ENCODE peak calls at places on chromosomes 5 and 9, in seven cellular contexts. W is IMR-90, H is H9, T is trophoblast cell, M is mesenchymal stem cell, E is mesendoderm, I is H1. Z is an unnamed sample.

GRCh38 chr5:179228341-179229121 is 116.7 kb downstream of the ADAMTS2 start:
- DNase-seq in W (no peak), H (peak; percentile 51), T (no peak), M (no peak), E (no peak), I (no peak), Z (no peak)

GRCh38 chr9:86041331-86041741 is 58.0 kb downstream of the GOLM1 start:
- DNase-seq in W (peak; percentile 61), H (no peak), T (no peak), M (peak; percentile 67), E (no peak), I (no peak), Z (no peak)

GRCh38 chr5:161545701-161546462 is 643 bp downstream of the GABRB2 start:
- DNase-seq in W (no peak), H (no peak), T (no peak), M (no peak), E (peak; percentile 18), I (no peak), Z (peak; percentile 6)

GRCh38 chr5:142143878-142144277 is 35.3 kb downstream of the NDFIP1 start:
- DNase-seq in W (peak; percentile 58), H (no peak), T (no peak), M (peak; percentile 63), E (peak; percentile 37), I (no peak), Z (no peak)

GRCh38 chr9:81534138-81534865 is 155.0 kb downstream of the TLE1 start:
- DNase-seq in W (peak; percentile 62), H (no peak), T (no peak), M (peak; percentile 43), E (no peak), I (no peak), Z (no peak)

GRCh38 chr9:68560131-68560844 is 19.6 kb upstream of the TMEM252 start:
- DNase-seq in W (peak; percentile 84), H (peak; percentile 86), T (peak; percentile 49), M (peak; percentile 58), E (peak; percentile 88), I (peak; percentile 54), Z (no peak)

GRCh38 chr9:132560604-132561304 is 21.7 kb upstream of the BARHL1 start:
- DNase-seq in W (no peak), H (no peak), T (no peak), M (no peak), E (no peak), I (no peak), Z (no peak)

GRCh38 chr5:31531543-31531887 is 378 bp downstream of the DROSHA start:
- DNase-seq in W (no peak), H (no peak), T (no peak), M (peak; percentile 47), E (no peak), I (no peak), Z (no peak)

GRCh38 chr5:43840424-43841232 is 237.6 kb downstream of the NNT start:
- DNase-seq in W (no peak), H (no peak), T (no peak), M (no peak), E (no peak), I (no peak), Z (no peak)

GRCh38 chr5:96075579-96076289 is 114.1 kb upstream of the ELL2 start:
- DNase-seq in W (no peak), H (no peak), T (no peak), M (no peak), E (no peak), I (no peak), Z (no peak)

GRCh38 chr9:133127340-133127981 is 6.4 kb upstream of the RALGDS start:
- DNase-seq in W (no peak), H (no peak), T (peak; percentile 96), M (no peak), E (no peak), I (no peak), Z (no peak)

GRCh38 chr9:89597711-89598707 is 6.8 kb upstream of the GADD45G start:
- DNase-seq in W (peak; percentile 59), H (peak; percentile 65), T (peak; percentile 51), M (peak; percentile 73), E (peak; percentile 74), I (no peak), Z (peak; percentile 71)

GRCh38 chr5:42547146-42547545 is 123.9 kb downstream of the GHR start:
- DNase-seq in W (peak; percentile 27), H (no peak), T (no peak), M (peak; percentile 95), E (no peak), I (no peak), Z (no peak)

GRCh38 chr5:65199988-65200668 is 281.6 kb downstream of the ADAMTS6 start:
- DNase-seq in W (peak; percentile 83), H (no peak), T (no peak), M (no peak), E (no peak), I (no peak), Z (no peak)

GRCh38 chr9:89109666-89110065 is 69.0 kb downstream of the SHC3 start:
- DNase-seq in W (peak; percentile 52), H (no peak), T (peak; percentile 33), M (no peak), E (no peak), I (no peak), Z (no peak)

GRCh38 chr5:133891390-133891789 is 77.0 kb downstream of the C5orf15 start:
- DNase-seq in W (no peak), H (no peak), T (no peak), M (no peak), E (no peak), I (no peak), Z (no peak)

GRCh38 chr5:130992095-130992494 is 173.0 kb downstream of the HINT1 start:
- DNase-seq in W (no peak), H (no peak), T (no peak), M (peak; percentile 69), E (peak; percentile 43), I (no peak), Z (peak; percentile 5)

GRCh38 chr5:67493676-67494075 is 297.1 kb upstream of the CD180 start:
- DNase-seq in W (no peak), H (peak; percentile 63), T (peak; percentile 4), M (peak; percentile 26), E (peak; percentile 79), I (no peak), Z (no peak)

GRCh38 chr9:129994947-129995346 is 48.0 kb downstream of the FNBP1 start:
- DNase-seq in W (no peak), H (no peak), T (no peak), M (peak; percentile 40), E (no peak), I (no peak), Z (no peak)

DNA sequence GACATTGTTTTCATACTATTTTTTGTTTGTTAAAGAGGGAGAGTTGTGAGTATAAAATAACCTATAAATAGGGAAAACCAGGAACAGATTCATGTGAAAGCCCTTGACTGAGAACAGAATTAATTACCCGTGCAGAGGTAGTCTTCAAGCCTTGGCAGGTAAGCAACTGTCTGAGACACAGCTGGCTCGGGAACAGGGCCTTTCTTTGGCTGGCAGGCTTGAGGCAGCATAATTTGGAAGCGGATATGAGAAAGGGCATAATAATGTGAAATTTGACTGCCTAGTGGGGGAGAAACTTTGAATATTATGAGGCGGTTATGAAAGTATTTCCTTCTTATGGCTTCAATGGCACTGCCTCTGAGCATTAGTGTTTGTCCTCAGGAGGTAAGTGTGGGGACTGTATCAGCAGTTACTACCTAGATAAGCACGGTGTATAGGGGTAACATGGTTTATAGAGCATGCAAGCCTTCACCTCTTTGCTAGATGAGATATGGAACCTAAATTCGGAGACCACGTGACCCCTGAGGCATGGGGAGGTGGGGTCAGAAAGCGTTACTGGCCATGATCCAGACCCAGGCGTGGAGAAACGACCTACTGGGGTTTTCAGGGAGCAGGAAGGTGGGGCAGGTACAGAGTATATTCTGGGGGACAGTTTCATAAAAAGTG is 210.2 kb upstream of the GAS1 start:
- DNase-seq in W (no peak), H (no peak), T (no peak), M (no peak), E (no peak), I (no peak), Z (no peak)
- H2BK5ac ChIP-seq in W (no peak overlapping the region), H (no peak overlapping the region), T (no peak overlapping the region), M (no peak overlapping the region), E (no peak overlapping the region), I (no peak overlapping the region), Z (no peak overlapping the region)

GRCh38 chr9:97503862-97504210 is 2.4 kb downstream of the TMOD1 start:
- DNase-seq in W (no peak), H (no peak), T (no peak), M (no peak), E (peak; percentile 5), I (no peak), Z (no peak)
- H3K23ac ChIP-seq in W (peak overlapping the region; percentile 84), H (no peak overlapping the region), T (no peak overlapping the region), M (no peak overlapping the region), E (peak overlapping the region; percentile 83), I (no peak overlapping the region), Z (no peak overlapping the region)

DNA sequence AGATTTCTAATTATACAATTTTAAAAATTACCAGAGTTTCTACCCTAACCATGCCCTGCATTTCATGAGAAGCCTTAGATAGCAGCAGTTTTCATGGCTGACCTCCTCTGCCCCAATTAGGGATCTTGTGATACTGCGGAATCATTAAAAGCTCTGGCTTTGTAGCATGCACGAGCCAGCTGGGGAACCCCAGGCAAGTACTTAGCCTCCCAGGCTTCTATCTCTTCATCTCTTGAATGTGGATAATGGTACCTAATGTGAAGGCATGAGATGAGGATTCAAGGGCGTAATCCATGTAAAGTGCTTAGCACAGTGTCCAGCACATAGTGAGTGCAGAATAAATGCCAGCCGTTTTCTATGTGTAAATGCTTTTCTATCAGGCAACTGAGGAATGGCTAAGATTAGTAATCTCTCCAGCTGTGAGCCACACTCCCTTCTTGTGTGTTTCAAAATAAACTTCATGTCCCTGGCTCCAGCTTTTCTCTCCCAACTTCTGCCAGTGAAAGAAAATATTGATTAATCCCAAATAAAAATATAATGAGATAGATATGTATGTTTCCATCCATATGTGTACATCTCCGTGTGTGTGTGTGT is 88.4 kb downstream of the APBA1 start:
- DNase-seq in W (no peak), H (no peak), T (no peak), M (no peak), E (no peak), I (no peak), Z (no peak)
- H3K4me2 ChIP-seq in W (no peak overlapping the region), H (no peak overlapping the region), T (no peak overlapping the region), M (no peak overlapping the region), E (no peak overlapping the region), I (no peak overlapping the region), Z (no peak overlapping the region)

DNA sequence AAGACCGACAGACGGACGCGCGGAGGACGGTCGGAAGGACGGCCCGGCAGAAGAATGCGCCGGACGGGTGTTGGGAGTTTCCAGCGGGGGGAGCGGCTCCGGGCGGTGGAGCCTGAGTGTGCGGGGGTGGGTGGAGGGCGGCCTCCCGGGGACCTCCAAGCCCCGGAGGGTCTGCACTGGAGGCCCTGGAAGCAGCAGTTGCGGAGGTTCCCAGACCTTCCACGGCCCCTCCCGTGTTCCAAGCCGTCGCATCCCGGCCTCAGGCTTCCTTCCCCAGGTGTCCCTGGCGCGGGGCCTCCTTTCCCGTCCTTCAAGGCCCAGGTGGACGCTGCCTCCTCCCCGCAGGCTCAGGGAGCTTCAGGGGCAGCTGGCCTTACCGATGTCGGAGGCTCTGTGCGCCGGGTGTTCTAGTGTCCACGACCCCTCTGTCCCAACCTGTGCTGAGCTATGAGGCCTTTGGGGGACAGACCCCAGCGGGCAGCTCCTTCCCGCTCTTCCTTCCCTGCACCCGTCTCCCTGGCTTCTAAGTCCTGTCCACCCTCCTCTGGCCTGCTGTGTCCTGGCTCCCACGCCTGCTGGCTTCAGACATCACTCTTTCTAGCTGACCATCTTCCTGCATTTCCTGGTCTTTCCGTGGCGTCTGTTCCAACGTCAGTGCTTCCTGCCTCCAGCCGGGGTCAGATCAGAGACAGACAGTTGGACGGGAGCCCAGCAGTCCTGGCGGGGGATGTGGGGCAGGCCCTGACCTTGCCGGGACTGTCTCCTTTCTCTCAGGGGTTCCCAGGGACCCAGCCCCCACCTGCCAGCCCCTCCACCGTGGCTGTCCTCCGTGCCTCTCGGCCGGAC is 5.6 kb downstream of the NRARP start:
- DNase-seq in W (peak; percentile 50), H (peak; percentile 45), T (no peak), M (peak; percentile 87), E (no peak), I (no peak), Z (no peak)
- H2BK5ac ChIP-seq in W (no peak overlapping the region), H (no peak overlapping the region), T (no peak overlapping the region), M (no peak overlapping the region), E (no peak overlapping the region), I (peak overlapping the region; percentile 60), Z (no peak overlapping the region)